ENCODE peak calls at places on chromosomes 4 and X, in four cellular contexts. X is omental fat pad, Z is lower leg skin, V is tibial artery. O is an unnamed sample.

GRCh38 chr4:117987464-117987863 is 46.8 kb upstream of the NDST3 start:
- DNase-seq in X (no peak), Z (no peak), V (no peak), O (no peak)

GRCh38 chr4:183337833-183338232 is 15.6 kb upstream of the CLDN24 start:
- DNase-seq in X (no peak), Z (no peak), V (no peak), O (no peak)

GRCh38 chr4:169458575-169458974 is 153.8 kb downstream of the NEK1 start:
- DNase-seq in X (no peak), Z (no peak), V (no peak), O (no peak)

GRCh38 chr4:38949416-38950051 is 81.9 kb downstream of the FAM114A1 start:
- DNase-seq in X (no peak), Z (no peak), V (no peak), O (no peak)

GRCh38 chr4:121195649-121196048 is 31.5 kb upstream of the TNIP3 start:
- DNase-seq in X (no peak), Z (no peak), V (no peak), O (no peak)

GRCh38 chrX:147550217-147550616 is 361.5 kb upstream of the FMR1 start:
- DNase-seq in X (no peak), Z (no peak), V (no peak), O (no peak)

GRCh38 chrX:7515681-7516413 is 327.1 kb upstream of the VCX start:
- DNase-seq in X (no peak), Z (no peak), V (no peak), O (no peak)

GRCh38 chr4:138939960-138940359 is 75.6 kb upstream of the NOCT start:
- DNase-seq in X (no peak), Z (no peak), V (no peak), O (no peak)

GRCh38 chrX:129701624-129702069 is 37.1 kb upstream of the XPNPEP2 start:
- DNase-seq in X (no peak), Z (peak; percentile 56), V (peak; percentile 86), O (peak; percentile 36)

GRCh38 chrX:52574416-52575275 is 57.8 kb upstream of the XAGE1B start:
- DNase-seq in X (no peak), Z (peak; percentile 14), V (no peak), O (no peak)

GRCh38 chr4:41207330-41207831 is 7.0 kb downstream of the APBB2 start:
- DNase-seq in X (no peak), Z (no peak), V (no peak), O (no peak)

GRCh38 chr4:112832493-112832892 is 195.6 kb downstream of the LARP7 start:
- DNase-seq in X (no peak), Z (no peak), V (no peak), O (no peak)

GRCh38 chr4:21749936-21750335 is 198.6 kb downstream of the KCNIP4 start:
- DNase-seq in X (no peak), Z (no peak), V (no peak), O (no peak)

GRCh38 chrX:53715336-53715924 is 28.9 kb upstream of the HUWE1 start:
- DNase-seq in X (no peak), Z (no peak), V (no peak), O (no peak)

GRCh38 chr4:85153221-85153620 is 186.7 kb upstream of the WDFY3 start:
- DNase-seq in X (no peak), Z (no peak), V (no peak), O (no peak)

GRCh38 chrX:46710425-46710824 is 48.5 kb downstream of the SLC9A7 start:
- DNase-seq in X (no peak), Z (no peak), V (no peak), O (no peak)

GRCh38 chr4:139603576-139604387 is 47.8 kb upstream of the SETD7 start:
- DNase-seq in X (no peak), Z (peak; percentile 60), V (no peak), O (no peak)

GRCh38 chr4:186829740-186830449 is 106.2 kb upstream of the FAT1 start:
- DNase-seq in X (no peak), Z (no peak), V (no peak), O (no peak)

GRCh38 chr4:62262676-62263075 is 1062.5 kb downstream of the ADGRL3 start:
- DNase-seq in X (no peak), Z (no peak), V (no peak), O (no peak)

GRCh38 chr4:144645621-144646522 is at the start of gene HHIP:
- DNase-seq in X (no peak), Z (no peak), V (peak; percentile 34), O (no peak)

GRCh38 chr4:24630937-24631336 is 46.6 kb upstream of the DHX15 start:
- DNase-seq in X (no peak), Z (no peak), V (no peak), O (no peak)

GRCh38 chr4:177272007-177272406 is 37.7 kb upstream of the NEIL3 start:
- DNase-seq in X (no peak), Z (no peak), V (no peak), O (no peak)

GRCh38 chrX:152926279-152926678 is 28.4 kb downstream of the ZNF185 start:
- DNase-seq in X (no peak), Z (no peak), V (no peak), O (no peak)

GRCh38 chr4:142402156-142402555 is 443.9 kb downstream of the INPP4B start:
- DNase-seq in X (no peak), Z (no peak), V (no peak), O (no peak)

GRCh38 chrX:29530520-29530919 is 684.8 kb upstream of the MAGEB2 start:
- DNase-seq in X (no peak), Z (no peak), V (no peak), O (no peak)

GRCh38 chrX:154074199-154074598 is 23.3 kb downstream of the MECP2 start:
- DNase-seq in X (no peak), Z (no peak), V (no peak), O (peak; percentile 16)

GRCh38 chr4:15322016-15322415 is 105.8 kb upstream of the C1QTNF7 start:
- DNase-seq in X (no peak), Z (no peak), V (no peak), O (no peak)

DNA sequence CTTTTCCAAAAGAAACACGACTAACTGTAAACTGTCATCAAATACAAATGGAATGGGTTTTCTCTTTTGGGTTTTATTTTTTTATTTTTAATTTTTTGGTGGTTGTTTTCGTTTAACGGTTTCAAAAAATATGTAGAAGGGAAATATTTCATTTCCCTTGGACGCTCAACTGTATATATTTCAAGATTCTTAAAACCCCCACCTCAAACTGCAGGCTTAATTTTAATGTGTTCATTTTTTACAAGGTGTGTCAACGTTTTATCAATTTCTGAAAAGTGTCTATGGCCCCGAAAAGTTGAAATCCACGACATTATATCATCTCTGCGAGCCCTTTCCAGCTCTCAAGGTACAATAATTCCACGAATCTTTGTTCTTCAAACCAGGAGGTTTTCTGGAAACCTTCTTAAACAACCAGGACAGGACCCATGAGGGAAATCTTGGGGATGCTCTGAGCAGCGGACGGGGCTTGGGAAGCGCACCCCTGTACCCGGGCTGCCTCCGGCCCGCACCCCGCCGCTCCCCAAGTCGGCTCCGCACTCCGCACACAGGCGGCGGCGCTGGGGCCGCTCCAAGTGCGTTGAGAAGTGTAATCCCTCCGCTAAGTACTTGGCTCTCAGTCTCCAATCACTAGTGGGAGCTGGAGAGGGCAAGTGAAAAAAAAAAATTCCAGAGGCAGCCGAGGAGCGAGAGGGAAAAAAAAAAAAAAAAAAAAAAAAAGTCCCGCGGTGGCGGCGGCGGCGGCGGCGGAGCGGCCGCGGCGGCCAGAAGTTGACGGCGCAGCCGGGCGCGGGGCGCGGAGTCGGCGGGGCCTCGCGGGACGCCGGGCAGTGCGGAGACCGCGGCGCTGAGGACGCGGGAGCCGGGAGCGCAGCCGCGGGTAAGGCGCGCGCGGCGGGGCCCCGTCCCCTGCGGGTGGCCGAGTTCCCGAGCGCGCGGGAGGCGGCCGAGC is at the start of gene BMPR1B:
- DNase-seq in X (no peak), Z (no peak), V (no peak), O (no peak)
- TF ChIP-seq CTCF in X (no peak), Z (no peak), V (no peak), O (peak; percentile 12)

GRCh38 chr4:158171456-158171790 is 1.4 kb downstream of the GASK1B start:
- DNase-seq in X (no peak), Z (no peak), V (no peak), O (no peak)

GRCh38 chr4:158169516-158169915 is 3.3 kb downstream of the GASK1B start:
- DNase-seq in X (no peak), Z (no peak), V (no peak), O (no peak)

GRCh38 chr4:158170691-158171455 is 2.0 kb downstream of the GASK1B start:
- DNase-seq in X (peak; percentile 35), Z (peak; percentile 41), V (peak; percentile 49), O (peak; percentile 91)

GRCh38 chr4:158168606-158169005 is 4.2 kb downstream of the GASK1B start:
- DNase-seq in X (no peak), Z (no peak), V (no peak), O (no peak)

DNA sequence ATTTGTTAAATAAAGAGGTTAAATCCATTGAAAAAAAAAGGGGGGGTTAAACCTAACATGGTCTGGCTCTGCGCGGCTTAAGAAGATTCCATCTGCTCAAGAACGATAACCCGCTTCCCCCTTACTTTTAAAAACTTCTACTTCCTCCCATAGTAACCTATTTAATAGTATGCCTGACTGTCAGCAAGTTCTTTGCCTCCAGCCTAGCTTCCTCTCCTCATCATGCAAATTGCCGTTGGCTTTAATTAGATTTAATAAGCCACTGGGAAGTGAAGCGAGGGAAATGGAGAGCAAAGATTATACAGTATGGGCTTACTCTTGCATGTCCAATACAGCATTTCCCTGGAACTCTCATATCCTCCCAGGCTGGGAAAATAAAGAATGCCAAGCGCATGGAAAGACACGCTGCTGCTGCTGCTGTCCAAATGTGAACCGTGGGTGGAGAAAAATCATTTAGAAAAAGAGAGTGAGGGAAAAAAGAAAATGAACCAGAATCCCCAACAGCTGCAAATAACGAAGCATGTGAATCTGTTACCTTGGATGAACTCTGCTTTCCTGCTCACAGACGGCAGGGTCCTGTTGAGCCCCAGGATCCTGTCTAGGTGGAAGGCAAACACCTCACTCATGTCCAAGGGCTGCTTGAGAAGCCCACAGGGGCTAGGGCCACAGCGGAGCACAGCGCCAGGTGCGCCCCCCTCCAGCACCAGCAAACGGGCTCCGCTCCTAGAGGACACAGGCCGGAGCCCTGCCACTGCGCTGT is 2.7 kb downstream of the GASK1B start:
- DNase-seq in X (no peak), Z (no peak), V (no peak), O (no peak)
- TF ChIP-seq CTCF in X (no peak), Z (no peak), V (no peak), O (no peak)

DNA sequence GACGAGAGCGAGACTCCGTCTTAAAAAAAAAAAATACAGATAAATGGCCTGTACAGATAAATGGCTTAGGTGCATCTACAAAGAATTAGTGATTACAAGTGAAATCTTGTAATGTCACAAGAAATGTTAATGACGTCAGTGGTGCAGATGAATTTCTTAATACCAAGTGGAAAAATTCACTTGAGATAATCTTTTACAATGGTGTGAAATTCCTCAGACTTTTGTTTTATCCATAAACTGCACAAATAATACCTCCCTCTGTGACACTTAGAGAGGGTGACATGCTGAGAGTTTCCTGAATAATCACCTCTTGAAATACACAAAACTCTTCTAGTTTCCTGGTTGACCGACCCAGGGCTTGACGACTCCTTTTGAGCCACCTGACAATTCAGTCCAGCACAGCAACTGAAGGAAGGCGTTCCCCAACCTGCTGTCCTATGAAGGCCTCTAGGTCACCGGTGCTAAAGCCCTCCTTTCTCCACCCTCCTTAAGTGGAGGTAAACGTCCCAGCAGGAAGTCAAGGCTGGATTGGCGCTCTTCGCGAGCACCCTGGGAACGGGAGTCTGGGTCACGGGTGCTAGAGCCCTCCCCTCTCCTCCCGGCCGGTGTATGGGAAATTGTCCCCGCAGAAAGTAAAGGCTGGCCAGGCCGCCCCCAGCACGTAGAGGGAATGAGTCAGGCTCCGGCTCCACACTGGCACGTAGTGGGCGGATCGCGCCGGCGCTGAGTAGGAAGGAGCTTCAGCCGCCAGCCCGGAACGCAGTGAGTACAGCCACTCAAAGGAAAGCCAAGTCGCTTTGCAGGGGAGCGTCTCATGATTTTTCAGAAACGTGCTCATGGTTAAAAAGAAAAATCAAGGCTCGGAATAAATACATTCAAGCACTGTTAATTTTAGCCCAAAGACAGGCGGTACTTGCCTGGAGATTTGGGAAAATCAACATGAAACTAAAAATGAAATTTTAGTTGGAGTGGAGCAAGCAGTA is at the start of gene TMEM144:
- DNase-seq in X (peak; percentile 76), Z (peak; percentile 89), V (peak; percentile 96), O (peak; percentile 92)
- TF ChIP-seq CTCF in X (no peak), Z (no peak), V (no peak), O (peak; percentile 19)

GRCh38 chr4:122652379-122652778 is 31.5 kb upstream of the IL21 start:
- DNase-seq in X (no peak), Z (no peak), V (no peak), O (peak; percentile 61)
- TF ChIP-seq CTCF in X (no peak), Z (no peak), V (peak; percentile 20), O (no peak)